ENCODE peak calls at places on chromosomes 5 and 9, in six cellular contexts. P, C, W, I, E and H are unnamed samples.

GRCh38 chr5:179370490-179371122 is 25.3 kb upstream of the ADAMTS2 start:
- DNase-seq in P (no peak), C (no peak), W (no peak), I (no peak), E (no peak), H (no peak)

GRCh38 chr9:33809506-33809905 is 7.5 kb upstream of the UBE2R2 start:
- DNase-seq in P (no peak), C (no peak), W (no peak), I (no peak), E (no peak), H (no peak)

GRCh38 chr5:175337680-175338079 is 106.3 kb downstream of the DRD1 start:
- DNase-seq in P (no peak), C (no peak), W (no peak), I (no peak), E (no peak), H (no peak)

GRCh38 chr9:131474711-131475110 is 28.0 kb upstream of the POMT1 start:
- DNase-seq in P (no peak), C (no peak), W (no peak), I (no peak), E (no peak), H (no peak)

GRCh38 chr5:63962345-63962744 is at the start of gene HTR1A:
- DNase-seq in P (no peak), C (no peak), W (no peak), I (peak), E (no peak), H (no peak)

GRCh38 chr9:128053560-128053959 is 13.6 kb downstream of the NAIF1 start:
- DNase-seq in P (no peak), C (no peak), W (no peak), I (no peak), E (no peak), H (no peak)

GRCh38 chr5:68225911-68226563 is 10.5 kb downstream of the PIK3R1 start:
- DNase-seq in P (no peak), C (no peak), W (no peak), I (no peak), E (no peak), H (no peak)

GRCh38 chr9:133112361-133113026 is 8.5 kb downstream of the RALGDS start:
- DNase-seq in P (no peak), C (no peak), W (no peak), I (no peak), E (no peak), H (no peak)

GRCh38 chr5:116492016-116492623 is 82.5 kb downstream of the SEMA6A start:
- DNase-seq in P (peak), C (peak), W (peak), I (no peak), E (peak), H (peak)

GRCh38 chr9:105063665-105064247 is 135.8 kb upstream of the ABCA1 start:
- DNase-seq in P (peak), C (peak), W (peak), I (no peak), E (peak), H (no peak)

GRCh38 chr5:33788922-33789321 is 102.9 kb downstream of the ADAMTS12 start:
- DNase-seq in P (peak), C (peak), W (peak), I (no peak), E (peak), H (no peak)

GRCh38 chr5:76280494-76280893 is 122.6 kb upstream of the IQGAP2 start:
- DNase-seq in P (no peak), C (no peak), W (no peak), I (no peak), E (no peak), H (no peak)

GRCh38 chr5:176359658-176360057 is 1.9 kb downstream of the KIAA1191 start:
- DNase-seq in P (peak), C (peak), W (peak), I (no peak), E (peak), H (no peak)

DNA sequence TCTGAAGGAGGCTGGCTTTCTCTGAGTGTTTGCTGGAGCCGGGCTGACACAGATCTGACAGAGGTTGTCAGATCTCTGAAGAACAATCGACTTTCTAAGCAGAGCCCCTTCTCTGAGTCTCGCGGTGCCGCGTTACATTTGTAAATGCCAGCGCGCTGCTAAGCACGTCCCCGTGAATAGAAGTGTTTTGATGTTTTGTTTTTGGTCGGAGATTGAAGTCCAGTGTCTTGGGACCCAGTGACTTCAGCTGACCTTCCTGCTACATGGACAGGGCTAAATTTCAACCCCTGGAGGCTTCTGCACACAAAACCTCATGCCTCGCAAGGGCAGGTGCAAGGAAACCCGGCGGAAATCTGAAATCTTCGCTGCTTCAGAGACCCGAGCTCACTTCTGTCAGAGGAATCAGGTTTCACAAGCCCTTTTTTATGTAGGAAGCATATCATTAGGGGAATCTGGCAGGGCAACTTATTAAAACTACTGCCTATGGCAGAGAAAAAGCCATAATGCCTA is 27.2 kb downstream of the NEUROG1 start:
- DNase-seq in P (no peak), C (no peak), W (no peak), I (peak), E (no peak), H (no peak)
- TF ChIP-seq EZH2 in P (peak), C (no peak), W (no peak), I (peak), E (no peak), H (no peak)

GRCh38 chr5:59897075-59897474 is 3.5 kb upstream of the PDE4D start:
- DNase-seq in P (no peak), C (no peak), W (no peak), I (no peak), E (no peak), H (no peak)

GRCh38 chr5:59887274-59887673 is 6.3 kb downstream of the PDE4D start:
- DNase-seq in P (no peak), C (no peak), W (no peak), I (no peak), E (no peak), H (no peak)

GRCh38 chr5:59893436-59894227 is at the start of gene PDE4D:
- DNase-seq in P (peak), C (peak), W (peak), I (peak), E (peak), H (no peak)

GRCh38 chr5:59893061-59893435 is 478 bp downstream of the PDE4D start:
- DNase-seq in P (no peak), C (no peak), W (no peak), I (peak), E (no peak), H (no peak)
- TF ChIP-seq EZH2 in P (no peak), C (no peak), W (no peak), I (peak), E (no peak), H (no peak)

DNA sequence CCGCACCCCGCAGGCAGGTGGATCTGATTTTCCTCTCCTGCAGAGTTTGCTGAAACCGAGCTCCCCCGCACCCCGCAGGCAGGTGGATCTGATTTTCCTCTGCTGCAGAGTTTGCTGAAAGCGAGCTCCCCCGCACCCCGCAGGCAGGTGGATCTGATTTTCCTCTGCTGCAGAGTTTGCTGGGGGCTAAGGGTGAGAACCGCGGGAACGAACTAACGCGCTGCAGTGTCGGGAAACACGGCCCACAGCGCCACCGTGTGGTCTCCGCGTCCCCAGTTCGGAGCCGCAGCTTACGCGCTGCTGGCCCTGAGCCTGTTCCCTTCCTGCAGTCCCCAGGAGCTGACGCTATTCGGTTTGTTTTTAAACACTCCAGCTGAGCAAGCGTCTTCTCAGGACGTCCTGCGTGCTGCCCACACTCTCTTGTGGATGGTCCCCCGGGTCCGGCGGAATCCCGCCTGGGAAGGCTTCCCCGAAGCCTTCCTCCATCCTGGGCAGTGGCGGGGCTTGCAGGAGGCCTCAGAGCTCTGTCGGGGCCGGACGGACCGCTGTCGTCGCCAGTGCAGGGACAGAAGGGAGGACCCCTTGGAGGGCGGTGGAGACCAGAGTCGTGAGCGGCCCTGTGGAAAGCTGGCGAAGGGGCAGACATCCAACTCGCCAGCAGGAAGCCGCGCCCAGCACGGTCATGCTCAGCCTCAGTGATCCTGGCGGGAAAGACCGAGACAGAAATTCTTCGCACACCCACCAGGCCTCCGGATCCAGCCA is 121.2 kb upstream of the LPCAT1 start:
- DNase-seq in P (peak), C (peak), W (peak), I (peak), E (peak), H (peak)
- TF ChIP-seq EZH2 in P (peak), C (no peak), W (peak), I (peak), E (peak), H (no peak)

GRCh38 chr5:88674262-88675158 is 208.5 kb downstream of the MEF2C start:
- DNase-seq in P (no peak), C (no peak), W (peak), I (peak), E (no peak), H (no peak)
- TF ChIP-seq EZH2 in P (peak), C (no peak), W (peak), I (peak), E (no peak), H (no peak)

DNA sequence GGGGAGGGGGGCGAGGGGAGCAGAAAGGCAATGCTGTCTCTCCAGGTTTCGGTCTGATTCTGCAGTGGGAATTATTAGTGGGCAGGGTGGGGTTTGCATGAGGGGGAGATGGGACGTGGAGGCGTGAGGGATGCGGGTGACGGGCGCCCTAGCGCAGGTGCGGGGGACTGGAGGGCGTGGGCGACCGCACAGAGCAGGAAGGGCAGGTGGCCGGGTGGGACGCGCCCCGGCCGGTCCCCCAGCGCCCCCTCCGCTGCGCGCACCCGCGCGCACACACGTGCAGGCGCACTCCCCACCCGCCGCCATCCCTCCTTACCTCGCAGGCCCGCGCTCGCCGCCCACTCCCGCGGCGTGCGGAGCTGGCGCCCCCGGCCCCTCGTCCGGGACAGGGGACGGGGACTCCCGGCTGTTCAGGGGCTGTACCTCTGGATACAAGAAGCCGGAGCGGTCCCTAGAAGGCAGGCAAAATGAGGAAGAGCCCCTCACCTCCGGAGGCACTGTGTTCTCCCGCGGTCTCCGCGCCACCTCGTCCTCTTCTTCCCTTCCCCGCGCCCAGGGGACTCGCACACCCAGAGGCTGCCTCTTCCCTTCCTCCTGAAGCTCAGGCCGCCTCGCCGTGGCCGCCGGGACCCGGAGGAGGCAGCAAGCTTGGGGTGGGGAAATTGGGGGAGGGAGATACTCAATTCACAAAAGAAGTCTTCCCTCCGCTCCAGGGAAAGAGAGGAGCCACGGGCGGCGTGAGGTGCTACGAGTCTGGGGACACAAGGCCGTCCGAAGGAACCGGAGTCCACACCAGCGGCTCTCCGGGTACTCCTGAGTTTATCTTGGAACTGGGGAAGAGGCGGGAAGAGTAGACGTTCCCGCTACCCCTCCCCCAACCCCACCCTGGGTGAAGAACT is 1.3 kb upstream of the GABRB2 start:
- DNase-seq in P (no peak), C (no peak), W (peak), I (peak), E (no peak), H (no peak)
- TF ChIP-seq EZH2 in P (peak), C (no peak), W (no peak), I (peak), E (peak), H (no peak)

GRCh38 chr5:73450672-73451217 is 2.2 kb upstream of the FOXD1 start:
- DNase-seq in P (peak), C (no peak), W (peak), I (peak), E (no peak), H (no peak)

GRCh38 chr5:73452215-73452614 is 3.6 kb upstream of the FOXD1 start:
- DNase-seq in P (no peak), C (no peak), W (no peak), I (no peak), E (no peak), H (no peak)

GRCh38 chr5:73459366-73459765 is 10.8 kb upstream of the FOXD1 start:
- DNase-seq in P (no peak), C (no peak), W (peak), I (no peak), E (no peak), H (no peak)

GRCh38 chr5:73451218-73452130 is 2.9 kb upstream of the FOXD1 start:
- DNase-seq in P (peak), C (peak), W (peak), I (peak), E (no peak), H (no peak)

DNA sequence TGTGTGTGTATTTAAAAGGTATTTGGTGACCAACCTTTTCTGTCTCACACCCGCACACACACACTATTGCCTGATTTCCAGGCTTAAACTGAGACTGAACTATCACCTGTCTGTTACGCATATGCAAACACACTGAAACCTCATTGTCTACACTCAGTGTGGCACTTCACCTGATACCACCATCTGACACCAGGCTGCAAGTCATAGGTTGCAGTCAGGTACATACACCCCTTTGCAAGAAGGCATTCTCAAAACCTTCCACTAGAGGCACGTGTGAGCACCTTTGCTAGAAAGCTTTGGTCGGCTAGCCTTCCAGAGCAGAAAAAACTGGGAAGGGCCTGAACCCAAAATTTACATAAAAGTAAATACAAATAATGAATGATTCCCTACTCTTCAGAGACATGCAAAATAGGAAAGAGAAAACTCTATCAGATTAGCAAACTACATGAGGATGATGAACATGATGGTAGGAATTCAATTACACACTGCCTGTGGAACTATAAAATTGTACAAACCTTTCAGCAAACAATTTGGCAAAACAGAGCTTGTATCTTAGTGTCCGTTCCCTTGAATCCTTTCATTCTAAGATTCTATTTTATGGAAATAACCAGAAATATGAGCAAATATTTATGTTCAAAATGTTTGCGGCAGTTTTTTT is 5.9 kb upstream of the FOXD1 start:
- DNase-seq in P (peak), C (peak), W (peak), I (peak), E (peak), H (no peak)
- TF ChIP-seq EZH2 in P (no peak), C (no peak), W (no peak), I (no peak), E (no peak), H (no peak)

GRCh38 chr9:122226142-122226757 is 2.5 kb downstream of the LHX6 start:
- DNase-seq in P (no peak), C (no peak), W (no peak), I (peak), E (no peak), H (no peak)

GRCh38 chr9:122228906-122229837 is at the start of gene LHX6:
- DNase-seq in P (peak), C (peak), W (peak), I (peak), E (peak), H (no peak)

GRCh38 chr9:122226758-122227575 is 1.8 kb downstream of the LHX6 start:
- DNase-seq in P (no peak), C (no peak), W (no peak), I (peak), E (no peak), H (no peak)

GRCh38 chr9:122227576-122227903 is 1.2 kb downstream of the LHX6 start:
- DNase-seq in P (no peak), C (peak), W (no peak), I (no peak), E (no peak), H (no peak)

DNA sequence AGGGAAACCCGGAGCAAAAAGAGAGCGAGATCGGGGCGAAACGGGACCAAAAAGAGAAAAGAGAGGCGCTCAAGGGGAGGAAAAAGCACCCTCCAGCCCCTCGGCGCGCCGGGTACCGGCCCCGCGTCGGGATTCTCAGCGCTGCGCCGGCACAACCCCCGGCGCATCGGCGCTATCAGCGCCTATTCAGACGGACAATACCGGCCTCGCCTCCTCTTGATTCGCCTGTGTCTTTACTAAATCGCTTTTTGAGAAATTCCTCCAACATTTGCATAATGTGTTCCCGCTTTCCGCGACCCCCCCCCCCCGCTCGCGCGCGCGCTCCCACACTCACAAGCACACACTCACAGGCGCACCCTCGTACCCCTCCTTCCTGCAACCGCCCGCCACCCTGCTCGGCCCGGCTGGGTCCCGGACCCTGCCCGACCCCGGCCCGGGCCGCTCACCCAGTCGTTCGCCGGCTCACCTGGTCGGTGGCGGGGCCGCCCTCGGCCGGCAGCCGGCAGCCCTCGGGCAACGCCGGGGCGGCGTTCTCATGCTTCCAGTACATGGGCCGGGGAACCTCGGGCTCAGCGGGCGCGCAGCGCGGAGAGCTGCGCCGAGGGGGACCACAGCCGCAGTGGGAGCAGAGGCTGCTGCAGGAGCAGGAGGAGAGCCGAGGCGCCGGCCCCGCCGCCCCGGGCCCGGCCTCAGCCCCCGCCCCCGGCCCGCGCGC is 409 bp downstream of the LHX6 start:
- DNase-seq in P (no peak), C (no peak), W (peak), I (peak), E (no peak), H (no peak)
- TF ChIP-seq EZH2 in P (peak), C (no peak), W (peak), I (peak), E (peak), H (peak)

GRCh38 chr9:12774861-12775367 is at the start of gene LURAP1L:
- DNase-seq in P (peak), C (peak), W (peak), I (peak), E (peak), H (no peak)
- TF ChIP-seq EZH2 in P (no peak), C (no peak), W (no peak), I (no peak), E (no peak), H (no peak)

GRCh38 chr5:73450041-73450598 is 1.5 kb upstream of the FOXD1 start:
- DNase-seq in P (peak), C (no peak), W (peak), I (no peak), E (no peak), H (no peak)
- TF ChIP-seq EZH2 in P (no peak), C (no peak), W (no peak), I (no peak), E (no peak), H (no peak)